ENCODE peak calls at places on chromosomes 1 and 21, in seven cellular contexts. P, K, C, U, R, X and O are unnamed samples.

GRCh38 chr1:183968386-183968785 is 69.1 kb downstream of the COLGALT2 start:
- DNase-seq in P (no peak), R (no peak), U (no peak), X (no peak), K (no peak), C (no peak), O (no peak)

GRCh38 chr1:3468236-3469103 is 14.0 kb downstream of the ARHGEF16 start:
- DNase-seq in X (no peak), P (no peak), R (no peak), U (no peak), C (peak), K (peak), O (no peak)

GRCh38 chr1:33470495-33471012 is 1.9 kb upstream of the ZSCAN20 start:
- DNase-seq in X (peak), U (peak), C (no peak), P (peak), K (peak), R (peak), O (peak)

GRCh38 chr1:236534164-236534651 is 10.4 kb downstream of the LGALS8 start:
- DNase-seq in U (peak), P (peak), K (no peak), R (peak), X (peak), C (no peak), O (no peak)

GRCh38 chr1:156931974-156932710 is 11.7 kb downstream of the LRRC71 start:
- DNase-seq in X (no peak), R (no peak), C (no peak), U (no peak), K (no peak), P (no peak), O (no peak)

GRCh38 chr1:229970714-229971113 is 96.3 kb upstream of the GALNT2 start:
- DNase-seq in P (no peak), U (no peak), C (no peak), K (no peak), X (no peak), R (no peak), O (no peak)

GRCh38 chr1:1185101-1185765 is 11.6 kb downstream of the TTLL10 start:
- DNase-seq in R (no peak), U (no peak), K (peak), X (no peak), C (peak), P (no peak), O (no peak)

GRCh38 chr1:97726386-97726785 is 194.4 kb downstream of the DPYD start:
- DNase-seq in U (no peak), X (peak), C (no peak), P (peak), K (no peak), R (peak), O (no peak)

GRCh38 chr1:178704833-178705232 is 20.2 kb upstream of the RALGPS2 start:
- DNase-seq in K (no peak), U (no peak), R (no peak), C (no peak), X (no peak), P (no peak), O (no peak)

GRCh38 chr1:178702141-178702540 is 22.9 kb upstream of the RALGPS2 start:
- DNase-seq in X (peak), K (no peak), C (no peak), U (no peak), R (peak), P (peak), O (no peak)

GRCh38 chr1:230049731-230050130 is 17.3 kb upstream of the GALNT2 start:
- DNase-seq in P (no peak), X (no peak), K (no peak), R (no peak), C (no peak), U (no peak), O (no peak)

GRCh38 chr21:16891821-16892220 is 621.0 kb upstream of the CXADR start:
- DNase-seq in U (no peak), X (peak), R (peak), P (peak), K (no peak), C (no peak), O (no peak)

GRCh38 chr1:32101233-32101681 is 6.6 kb upstream of the KPNA6 start:
- DNase-seq in X (peak), U (no peak), P (peak), C (no peak), K (no peak), R (peak), O (no peak)

GRCh38 chr1:219745070-219745469 is 132.2 kb upstream of the ZC3H11B start:
- DNase-seq in X (no peak), K (no peak), C (no peak), R (no peak), P (no peak), U (no peak), O (no peak)

GRCh38 chr1:181459067-181459466 is 24.2 kb upstream of the CACNA1E start:
- DNase-seq in R (no peak), K (no peak), U (peak), P (no peak), C (no peak), X (no peak), O (no peak)

GRCh38 chr1:101431956-101432510 is 195.2 kb downstream of the S1PR1 start:
- DNase-seq in P (no peak), C (no peak), X (no peak), U (no peak), R (no peak), K (no peak), O (no peak)

GRCh38 chr1:41486053-41486891 is 1.8 kb upstream of the EDN2 start:
- DNase-seq in X (peak), C (no peak), K (peak), R (peak), U (no peak), P (peak), O (peak)

GRCh38 chr1:208100906-208101305 is 143.3 kb downstream of the PLXNA2 start:
- DNase-seq in P (no peak), U (no peak), C (no peak), K (no peak), X (peak), R (peak), O (no peak)

GRCh38 chr1:225349826-225350225 is 78.0 kb downstream of the LBR start:
- DNase-seq in C (no peak), R (no peak), U (peak), K (no peak), X (no peak), P (no peak), O (no peak)

GRCh38 chr1:231176421-231176820 is 14.6 kb downstream of the TRIM67 start:
- DNase-seq in R (no peak), C (no peak), X (no peak), K (no peak), P (no peak), U (no peak), O (no peak)

GRCh38 chr21:33212159-33212851 is 17.4 kb upstream of the IFNAR2 start:
- DNase-seq in K (no peak), C (no peak), U (peak), P (peak), X (peak), R (peak), O (no peak)

GRCh38 chr1:237664327-237664726 is 226.4 kb downstream of the ZP4 start:
- DNase-seq in P (no peak), U (no peak), X (no peak), R (no peak), C (no peak), K (no peak), O (no peak)

GRCh38 chr1:184597652-184598357 is 156.9 kb downstream of the EDEM3 start:
- DNase-seq in P (peak), K (no peak), C (no peak), X (peak), R (peak), U (no peak), O (no peak)

GRCh38 chr1:233394860-233395717 is 67.6 kb downstream of the MAP3K21 start:
- DNase-seq in P (peak), K (no peak), R (peak), C (no peak), X (peak), U (no peak), O (peak)

GRCh38 chr1:57423135-57424131 is at the start of gene DAB1:
- DNase-seq in U (no peak), R (peak), P (peak), C (peak), X (peak), K (no peak), O (no peak)

GRCh38 chr1:116906812-116907211 is 2.9 kb upstream of the PTGFRN start:
- DNase-seq in R (no peak), K (no peak), X (no peak), P (no peak), C (no peak), U (peak), O (no peak)

GRCh38 chr1:239814306-239814881 is 277.3 kb upstream of the FMN2 start:
- DNase-seq in X (peak), C (no peak), K (no peak), U (no peak), R (peak), P (peak), O (peak)

GRCh38 chr1:58845947-58846346 is 62.1 kb upstream of the JUN start:
- DNase-seq in P (no peak), R (no peak), U (no peak), X (no peak), K (no peak), C (no peak), O (no peak)

GRCh38 chr1:58848818-58849411 is 65.1 kb upstream of the JUN start:
- DNase-seq in K (no peak), U (peak), X (peak), P (peak), R (peak), C (peak), O (no peak)

GRCh38 chr1:58852731-58853485 is 69.1 kb upstream of the JUN start:
- DNase-seq in P (no peak), R (no peak), X (no peak), U (no peak), K (no peak), C (no peak), O (no peak)

GRCh38 chr1:58854576-58854975 is 70.7 kb upstream of the JUN start:
- DNase-seq in R (peak), K (no peak), C (no peak), P (no peak), U (no peak), X (no peak), O (peak)

DNA sequence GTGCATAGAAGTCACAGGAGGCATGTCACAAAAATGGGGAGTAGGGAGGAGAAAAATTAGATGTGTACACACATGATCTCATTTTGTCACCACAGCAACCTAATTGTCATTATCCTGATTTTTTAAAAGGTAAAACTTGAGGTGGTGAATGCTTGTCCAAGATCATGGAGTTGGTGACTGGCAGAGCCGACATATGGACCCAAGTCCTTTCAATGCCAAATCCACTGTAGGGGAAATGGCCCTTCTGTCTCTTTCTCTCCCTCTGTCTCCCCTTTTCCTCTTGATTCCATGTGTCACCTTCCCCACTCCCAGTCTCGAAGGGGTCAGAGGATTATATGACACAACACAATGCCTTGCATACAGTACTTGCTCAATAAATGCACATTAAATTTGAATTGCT is 65.7 kb upstream of the JUN start:
- DNase-seq in K (no peak), X (no peak), C (no peak), U (no peak), P (no peak), R (no peak), O (no peak)
- H3K4me3 ChIP-seq in K (no peak), X (peak), C (no peak), U (no peak), P (no peak), R (no peak), O (no peak)

DNA sequence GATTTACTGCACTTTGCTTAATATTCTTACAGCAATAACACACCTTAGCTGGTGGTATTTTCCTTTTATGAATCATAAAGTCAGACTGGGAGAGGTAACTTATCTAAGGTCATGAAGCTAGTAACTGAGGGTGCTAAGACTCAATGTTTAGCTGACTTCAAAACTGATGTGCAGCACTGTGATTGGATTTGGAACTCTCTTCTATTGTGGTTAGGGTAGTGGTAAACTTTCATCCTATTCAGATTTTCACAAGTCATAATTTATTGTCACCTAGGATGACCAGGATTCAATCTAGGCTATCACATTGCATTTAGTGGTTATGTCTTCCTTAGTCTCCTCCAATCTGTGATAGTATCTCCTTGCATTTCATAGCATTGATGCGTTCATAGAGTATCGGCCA is 18.9 kb downstream of the EPB41 start:
- DNase-seq in R (no peak), C (no peak), P (no peak), X (no peak), K (no peak), U (no peak), O (no peak)
- H3K4me3 ChIP-seq in R (no peak), C (no peak), P (no peak), X (no peak), K (no peak), U (no peak), O (no peak)

GRCh38 chr1:154967331-154967950 is 3.1 kb downstream of the SHC1 start:
- DNase-seq in K (no peak), C (no peak), P (no peak), X (no peak), R (no peak), U (no peak), O (no peak)
- H3K4me3 ChIP-seq in K (no peak), C (no peak), P (peak), X (no peak), R (no peak), U (no peak), O (no peak)

DNA sequence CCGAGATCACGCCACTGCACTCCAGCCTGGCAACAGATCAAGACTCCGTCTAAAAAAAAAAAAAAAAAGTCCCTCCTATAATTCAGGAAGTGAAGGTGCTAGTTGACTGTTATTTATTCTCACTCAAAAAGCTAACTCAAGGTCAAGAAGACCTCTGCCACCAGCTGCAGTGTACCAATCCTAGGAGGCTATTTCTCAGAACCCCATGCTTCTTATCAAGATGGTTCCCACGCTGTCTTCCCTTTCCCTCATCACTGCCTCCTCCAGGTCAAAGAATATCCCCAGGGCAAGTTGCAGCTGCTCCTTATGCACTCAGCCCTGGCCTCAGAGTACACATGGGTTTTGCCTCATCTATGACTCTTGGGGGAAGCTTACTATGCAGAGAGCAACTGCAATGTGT is 53.6 kb downstream of the RERE start:
- DNase-seq in K (no peak), X (no peak), P (peak), C (no peak), U (no peak), R (peak), O (no peak)
- H3K4me3 ChIP-seq in K (no peak), X (no peak), P (no peak), C (no peak), U (no peak), R (no peak), O (no peak)

GRCh38 chr1:152506899-152507498 is 3.6 kb upstream of the LCE5A start:
- DNase-seq in U (peak), X (no peak), C (no peak), K (no peak), P (no peak), R (no peak), O (no peak)
- H3K4me3 ChIP-seq in U (no peak), X (no peak), C (no peak), K (no peak), P (no peak), R (no peak), O (no peak)

GRCh38 chr1:17538428-17539130 is 919 bp upstream of the ARHGEF10L start:
- DNase-seq in U (no peak), C (no peak), P (no peak), K (no peak), X (peak), R (peak), O (peak)
- H3K4me3 ChIP-seq in U (no peak), C (no peak), P (no peak), K (peak), X (no peak), R (no peak), O (no peak)

GRCh38 chr1:112466078-112466660 is 42.6 kb upstream of the WNT2B start:
- DNase-seq in C (peak), P (peak), R (peak), K (peak), X (peak), U (peak), O (peak)
- H3K4me3 ChIP-seq in C (no peak), P (peak), R (peak), K (peak), X (peak), U (peak), O (peak)

GRCh38 chr1:25022361-25023189 is 92.5 kb upstream of the RUNX3 start:
- DNase-seq in X (peak), P (peak), C (peak), K (peak), R (peak), U (no peak), O (no peak)
- H3K4me3 ChIP-seq in X (no peak), P (no peak), C (no peak), K (peak), R (no peak), U (no peak), O (no peak)